ENCODE peak calls at places on chromosome 13, in six cellular contexts. L is NCI-H1105; U is foreskin fibroblast; P is GM23248; Z is CD4-positive, alpha-beta T cell; Q is activated gamma-delta T cell treated with Interleukin-2 at 50 U/mL for 16 hours. W is an unnamed sample.

GRCh38 chr13:72651196-72651595 is 76.2 kb downstream of the MZT1 start:
- DNase-seq in L (peak; percentile 3), Z (no peak), U (no peak), P (no peak), Q (no peak), W (no peak)

GRCh38 chr13:41268764-41269163 is 5.4 kb upstream of the MTRF1 start:
- DNase-seq in U (no peak), P (peak; percentile 25), Z (no peak), Q (no peak), L (no peak), W (no peak)

GRCh38 chr13:50909605-50910482 is at the start of gene RNASEH2B:
- DNase-seq in U (peak; percentile 47), Z (peak; percentile 68), P (peak; percentile 77), Q (peak; percentile 54), L (peak; percentile 67), W (peak; percentile 22)

GRCh38 chr13:73018336-73018735 is 40.5 kb upstream of the KLF5 start:
- DNase-seq in Q (no peak), Z (no peak), L (no peak), P (no peak), U (no peak), W (peak; percentile 68)

GRCh38 chr13:114064516-114065140 is 67.8 kb downstream of the RASA3 start:
- DNase-seq in P (peak; percentile 66), Z (no peak), U (peak; percentile 22), L (no peak), Q (no peak), W (no peak)

GRCh38 chr13:24251525-24251924 is 57.9 kb upstream of the C1QTNF9 start:
- DNase-seq in Q (peak; percentile 83), P (no peak), L (no peak), Z (peak; percentile 82), U (no peak), W (no peak)

GRCh38 chr13:22053053-22053452 is 382.2 kb downstream of the FGF9 start:
- DNase-seq in U (no peak), Z (no peak), P (no peak), L (no peak), Q (no peak), W (no peak)

GRCh38 chr13:27857271-27857670 is 62.5 kb upstream of the PDX1 start:
- DNase-seq in Z (no peak), P (no peak), Q (no peak), U (no peak), L (peak; percentile 37), W (no peak)

GRCh38 chr13:43787998-43788397 is 1.2 kb upstream of the ENOX1 start:
- DNase-seq in P (peak; percentile 72), Q (no peak), Z (no peak), U (peak; percentile 51), L (no peak), W (no peak)

GRCh38 chr13:48775285-48775684 is 121.6 kb downstream of the CYSLTR2 start:
- DNase-seq in P (peak; percentile 66), U (no peak), L (no peak), Q (no peak), Z (no peak), W (no peak)

GRCh38 chr13:59787679-59788078 is 376.0 kb downstream of the DIAPH3 start:
- DNase-seq in Q (no peak), L (no peak), Z (no peak), P (no peak), U (no peak), W (no peak)

GRCh38 chr13:52665325-52665724 is 12.7 kb downstream of the SUGT1 start:
- DNase-seq in Z (no peak), U (no peak), Q (no peak), L (no peak), P (peak; percentile 60), W (peak; percentile 46)

GRCh38 chr13:38848360-38848759 is 142.3 kb downstream of the STOML3 start:
- DNase-seq in U (no peak), L (no peak), Q (no peak), Z (no peak), P (no peak), W (no peak)

GRCh38 chr13:46211116-46211515 is 612 bp upstream of the LRRC63 start:
- DNase-seq in Q (no peak), Z (peak; percentile 16), U (no peak), P (no peak), L (peak; percentile 10), W (no peak)

GRCh38 chr13:77571956-77572355 is 36.5 kb downstream of the SCEL start:
- DNase-seq in L (no peak), Z (no peak), U (no peak), P (no peak), Q (no peak), W (no peak)

GRCh38 chr13:45119469-45119989 is 781 bp upstream of the GTF2F2 start:
- DNase-seq in Q (peak; percentile 59), U (peak; percentile 27), Z (peak; percentile 60), P (peak; percentile 54), L (no peak), W (peak; percentile 46)

GRCh38 chr13:85586856-85587255 is 212.4 kb downstream of the SLITRK6 start:
- DNase-seq in U (no peak), P (no peak), L (no peak), Q (no peak), Z (no peak), W (no peak)

GRCh38 chr13:66574606-66575005 is 655.5 kb downstream of the PCDH9 start:
- DNase-seq in Q (no peak), Z (no peak), U (peak; percentile 21), L (no peak), P (peak; percentile 0), W (no peak)

GRCh38 chr13:80841346-80841882 is 500.5 kb upstream of the SPRY2 start:
- DNase-seq in P (no peak), L (peak; percentile 35), U (no peak), Q (no peak), Z (no peak), W (no peak)

GRCh38 chr13:20717581-20718542 is 14.4 kb downstream of the IL17D start:
- DNase-seq in Q (no peak), U (no peak), L (no peak), P (no peak), Z (no peak), W (no peak)

GRCh38 chr13:101523154-101523669 is 70.7 kb downstream of the ITGBL1 start:
- DNase-seq in P (peak; percentile 26), Z (no peak), U (no peak), Q (no peak), L (no peak), W (no peak)

GRCh38 chr13:74683411-74683810 is 549.2 kb upstream of the KLF12 start:
- DNase-seq in L (no peak), Q (no peak), U (no peak), Z (no peak), P (no peak), W (no peak)